ENCODE peak calls at places on chromosome 9, in six cellular contexts. I is SK-N-SH, M is K562, Q is H1, G is GM12878, Z is HepG2. Y is an unnamed sample.
A peak's percentile ranks its signal among the peaks of the same experiment; 100 is the strongest.

GRCh38 chr9:137174722-137175293 is 3.0 kb upstream of the TMEM210 start:
- DNase-seq in I (no peak), M (peak; percentile 30), Q (peak; percentile 67), G (no peak), Z (no peak), Y (no peak)

GRCh38 chr9:35827486-35827885 is 1.0 kb downstream of the FAM221B start:
- DNase-seq in I (no peak), M (no peak), Q (no peak), G (no peak), Z (no peak), Y (no peak)

GRCh38 chr9:123820139-123820538 is 109.8 kb downstream of the DENND1A start:
- DNase-seq in I (no peak), M (no peak), Q (no peak), G (no peak), Z (no peak), Y (peak; percentile 14)

GRCh38 chr9:123329329-123329955 is 26.6 kb upstream of the CRB2 start:
- DNase-seq in I (no peak), M (peak; percentile 51), Q (no peak), G (no peak), Z (peak; percentile 39), Y (no peak)

GRCh38 chr9:111754800-111755199 is 39.9 kb downstream of the SHOC1 start:
- DNase-seq in I (no peak), M (no peak), Q (no peak), G (no peak), Z (no peak), Y (no peak)

GRCh38 chr9:98530806-98531386 is 177.8 kb downstream of the GABBR2 start:
- DNase-seq in I (no peak), M (no peak), Q (no peak), G (no peak), Z (no peak), Y (no peak)

GRCh38 chr9:12760758-12761157 is 14.1 kb upstream of the LURAP1L start:
- DNase-seq in I (no peak), M (no peak), Q (no peak), G (no peak), Z (no peak), Y (no peak)

GRCh38 chr9:99822096-99822595 is 461 bp downstream of the NR4A3 start:
- DNase-seq in I (no peak), M (no peak), Q (peak; percentile 72), G (no peak), Z (no peak), Y (no peak)

GRCh38 chr9:35029241-35029640 is 39.7 kb downstream of the DNAJB5 start:
- DNase-seq in I (no peak), M (no peak), Q (no peak), G (no peak), Z (no peak), Y (no peak)

GRCh38 chr9:123997665-123998277 is 13.8 kb upstream of the LHX2 start:
- DNase-seq in I (no peak), M (no peak), Q (peak; percentile 62), G (peak; percentile 81), Z (no peak), Y (no peak)

GRCh38 chr9:72255546-72255925 is 106.3 kb downstream of the GDA start:
- DNase-seq in I (no peak), M (no peak), Q (no peak), G (no peak), Z (no peak), Y (no peak)

GRCh38 chr9:98986866-98987653 is 43.4 kb downstream of the COL15A1 start:
- DNase-seq in I (no peak), M (no peak), Q (no peak), G (no peak), Z (no peak), Y (no peak)

GRCh38 chr9:36101916-36102741 is 34.4 kb upstream of the GLIPR2 start:
- DNase-seq in I (no peak), M (no peak), Q (no peak), G (no peak), Z (peak; percentile 57), Y (peak; percentile 47)

GRCh38 chr9:138060365-138060764 is 182.8 kb downstream of the CACNA1B start:
- DNase-seq in I (no peak), M (no peak), Q (no peak), G (no peak), Z (no peak), Y (no peak)

GRCh38 chr9:132798817-132799790 is 79.0 kb downstream of the AK8 start:
- DNase-seq in I (peak; percentile 89), M (peak; percentile 85), Q (no peak), G (no peak), Z (peak; percentile 27), Y (no peak)

GRCh38 chr9:90285946-90286345 is 356.7 kb downstream of the DIRAS2 start:
- DNase-seq in I (no peak), M (no peak), Q (no peak), G (no peak), Z (no peak), Y (no peak)

GRCh38 chr9:98554752-98555151 is 154.0 kb downstream of the GABBR2 start:
- DNase-seq in I (no peak), M (no peak), Q (no peak), G (no peak), Z (no peak), Y (no peak)

GRCh38 chr9:130298663-130299279 is 33.2 kb downstream of the HMCN2 start:
- DNase-seq in I (no peak), M (peak; percentile 79), Q (peak; percentile 82), G (no peak), Z (peak; percentile 6), Y (no peak)

GRCh38 chr9:26219961-26220360 is 541.7 kb upstream of the TUSC1 start:
- DNase-seq in I (no peak), M (no peak), Q (no peak), G (no peak), Z (no peak), Y (no peak)

GRCh38 chr9:121837113-121838010 is 185.9 kb downstream of the DAB2IP start:
- DNase-seq in I (no peak), M (no peak), Q (peak; percentile 42), G (no peak), Z (no peak), Y (no peak)

GRCh38 chr9:70406446-70406862 is 8.0 kb downstream of the KLF9 start:
- DNase-seq in I (no peak), M (no peak), Q (no peak), G (no peak), Z (no peak), Y (no peak)

GRCh38 chr9:85859751-85860150 is 81.2 kb upstream of the NAA35 start:
- DNase-seq in I (no peak), M (no peak), Q (no peak), G (no peak), Z (no peak), Y (no peak)

GRCh38 chr9:36431078-36431477 is 31.0 kb upstream of the RNF38 start:
- DNase-seq in I (no peak), M (no peak), Q (no peak), G (no peak), Z (no peak), Y (no peak)

GRCh38 chr9:36543916-36544315 is 28.8 kb upstream of the MELK start:
- DNase-seq in I (no peak), M (no peak), Q (no peak), G (no peak), Z (no peak), Y (no peak)

GRCh38 chr9:99134893-99135341 is 30.0 kb downstream of the TGFBR1 start:
- DNase-seq in I (no peak), M (no peak), Q (no peak), G (peak; percentile 36), Z (no peak), Y (no peak)

GRCh38 chr9:105967798-105968197 is 273.5 kb downstream of the TMEM38B start:
- DNase-seq in I (no peak), M (no peak), Q (no peak), G (no peak), Z (no peak), Y (no peak)

GRCh38 chr9:100303812-100304211 is 48.9 kb downstream of the TEX10 start:
- DNase-seq in I (no peak), M (no peak), Q (no peak), G (no peak), Z (no peak), Y (no peak)

GRCh38 chr9:32387256-32387655 is 2.8 kb downstream of the ACO1 start:
- DNase-seq in I (no peak), M (no peak), Q (no peak), G (no peak), Z (no peak), Y (no peak)

GRCh38 chr9:113511856-113512761 is 48.6 kb downstream of the RGS3 start:
- DNase-seq in I (no peak), M (no peak), Q (no peak), G (peak; percentile 81), Z (no peak), Y (no peak)

DNA sequence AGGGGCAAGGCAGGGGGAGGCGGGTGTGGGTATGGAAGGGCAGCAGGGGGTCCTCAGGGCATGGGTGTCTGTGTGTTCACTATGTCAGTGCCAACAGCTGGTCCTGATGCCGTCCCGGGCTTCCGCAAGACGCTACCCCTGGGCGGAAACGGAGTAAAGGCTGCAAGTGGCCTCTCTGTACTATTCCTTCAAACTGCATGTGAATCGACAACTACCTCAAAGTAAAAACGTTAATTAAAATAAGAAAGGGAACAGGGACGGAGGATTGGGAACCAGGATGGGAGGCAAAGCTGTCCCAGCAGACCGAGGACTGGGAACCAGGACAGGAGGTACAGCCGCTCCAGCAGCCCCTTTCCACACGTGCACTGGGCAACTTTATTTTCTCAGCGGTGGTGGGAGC is 173.3 kb downstream of the OLFM1 start:
- DNase-seq in I (no peak), M (no peak), Q (no peak), G (no peak), Z (no peak), Y (no peak)
- TF ChIP-seq CHD2 in I (no peak), M (no peak), Q (no peak), G (no peak), Z (no peak), Y (no peak)

DNA sequence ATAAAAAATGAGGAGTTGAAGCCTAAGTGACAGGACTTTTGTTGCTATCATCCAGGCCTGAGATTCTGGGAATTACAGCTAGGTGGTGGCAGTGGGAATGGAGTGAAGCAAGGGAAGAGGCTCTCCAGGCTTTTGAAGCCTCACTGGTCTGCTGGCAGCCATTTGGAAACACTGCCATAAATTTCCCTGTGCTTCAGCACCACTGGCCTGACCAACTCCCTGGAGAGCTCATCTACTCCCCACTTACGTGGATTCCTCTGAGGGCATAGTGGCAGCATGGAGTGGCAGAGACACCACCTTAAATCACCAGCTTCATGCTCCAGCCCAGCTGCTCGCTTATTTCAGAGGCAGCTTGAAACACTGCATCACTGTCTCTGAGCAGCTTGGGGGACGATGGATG is 518.2 kb downstream of the TLR4 start:
- DNase-seq in I (no peak), M (no peak), Q (no peak), G (no peak), Z (no peak), Y (no peak)
- TF ChIP-seq CHD2 in I (no peak), M (no peak), Q (no peak), G (no peak), Z (no peak), Y (no peak)

GRCh38 chr9:22119537-22120167 is 110.5 kb upstream of the CDKN2B start:
- DNase-seq in I (peak; percentile 8), M (no peak), Q (no peak), G (no peak), Z (peak; percentile 21), Y (no peak)
- TF ChIP-seq CHD2 in I (no peak), M (no peak), Q (no peak), G (no peak), Z (no peak), Y (no peak)

DNA sequence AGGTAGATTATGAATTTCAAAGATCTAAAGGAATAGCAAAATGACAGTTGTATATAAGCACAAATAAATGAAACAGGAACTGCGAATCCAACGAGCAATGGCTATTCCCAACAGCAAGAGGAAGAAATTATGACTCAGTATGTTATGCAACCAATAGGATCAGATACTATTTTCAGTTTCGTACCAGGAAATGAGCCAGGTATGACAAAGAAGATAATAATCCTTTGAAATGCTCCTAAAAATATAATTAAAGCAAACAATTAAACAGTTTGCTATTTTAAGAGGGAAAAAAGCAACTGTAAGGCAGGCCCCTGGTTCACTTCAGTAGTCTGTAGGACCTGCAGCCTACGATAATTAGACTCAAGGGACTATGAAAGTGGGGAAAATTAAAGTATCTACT is 58.9 kb downstream of the AUH start:
- DNase-seq in I (no peak), M (no peak), Q (no peak), G (no peak), Z (peak; percentile 12), Y (peak; percentile 55)
- TF ChIP-seq CHD2 in I (no peak), M (no peak), Q (no peak), G (no peak), Z (no peak), Y (no peak)